ENCODE peak calls at places on chromosomes 16 and 17, in four cellular contexts. E, F, G and P are unnamed samples.

GRCh38 chr16:17403859-17404545 is 66.8 kb downstream of the XYLT1 start:
- DNase-seq in E (no peak), F (no peak), G (no peak), P (no peak)

GRCh38 chr16:64893386-64893785 is 228.5 kb downstream of the CDH11 start:
- DNase-seq in E (no peak), F (no peak), G (peak; percentile 4), P (no peak)

GRCh38 chr16:89913408-89914387 is 5.0 kb upstream of the MC1R start:
- DNase-seq in E (no peak), F (no peak), G (no peak), P (no peak)

GRCh38 chr16:81711609-81712329 is 67.3 kb upstream of the PLCG2 start:
- DNase-seq in E (peak; percentile 57), F (peak; percentile 94), G (peak; percentile 83), P (peak; percentile 91)

GRCh38 chr16:77789085-77789611 is 784 bp downstream of the VAT1L start:
- DNase-seq in E (peak; percentile 44), F (no peak), G (no peak), P (no peak)

GRCh38 chr16:49859139-49859947 is 3.4 kb upstream of the ZNF423 start:
- DNase-seq in E (no peak), F (peak; percentile 64), G (no peak), P (peak; percentile 34)

GRCh38 chr16:14399397-14400284 is 230.4 kb downstream of the PARN start:
- DNase-seq in E (peak; percentile 24), F (peak; percentile 62), G (peak; percentile 67), P (peak; percentile 34)

GRCh38 chr17:30819941-30820705 is 4.4 kb downstream of the CRLF3 start:
- DNase-seq in E (no peak), F (peak; percentile 55), G (no peak), P (peak; percentile 40)

GRCh38 chr17:4587803-4588202 is 3.5 kb downstream of the SMTNL2 start:
- DNase-seq in E (peak; percentile 1), F (no peak), G (no peak), P (no peak)

GRCh38 chr16:85003076-85003475 is 8.3 kb downstream of the ZDHHC7 start:
- DNase-seq in E (no peak), F (no peak), G (no peak), P (no peak)

GRCh38 chr17:42107597-42108576 is 4.6 kb downstream of the DHX58 start:
- DNase-seq in E (peak; percentile 97), F (peak; percentile 35), G (no peak), P (peak; percentile 58)

GRCh38 chr17:77492446-77493237 is 351.9 kb downstream of the SEC14L1 start:
- DNase-seq in E (no peak), F (no peak), G (no peak), P (no peak)

GRCh38 chr17:58403312-58403711 is 14.0 kb downstream of the RNF43 start:
- DNase-seq in E (peak; percentile 49), F (no peak), G (no peak), P (no peak)

GRCh38 chr17:19426631-19427030 is 15.6 kb downstream of the RNF112 start:
- DNase-seq in E (no peak), F (no peak), G (no peak), P (no peak)

GRCh38 chr17:74119960-74120359 is 83.5 kb upstream of the RPL38 start:
- DNase-seq in E (no peak), F (no peak), G (no peak), P (no peak)

GRCh38 chr17:12680407-12680897 is 14.8 kb downstream of the MYOCD start:
- DNase-seq in E (peak; percentile 12), F (no peak), G (no peak), P (no peak)

GRCh38 chr16:69396187-69397061 is 10.6 kb upstream of the TERF2 start:
- DNase-seq in E (peak; percentile 92), F (peak; percentile 98), G (peak; percentile 83), P (peak; percentile 85)

GRCh38 chr17:81591971-81592370 is 39.8 kb upstream of the FAAP100 start:
- DNase-seq in E (no peak), F (no peak), G (no peak), P (no peak)

GRCh38 chr17:27540300-27541105 is 84.3 kb downstream of the KSR1 start:
- DNase-seq in E (no peak), F (peak; percentile 100), G (peak; percentile 23), P (no peak)

GRCh38 chr16:8760021-8760420 is 37.4 kb downstream of the TMEM186 start:
- DNase-seq in E (no peak), F (no peak), G (no peak), P (no peak)

GRCh38 chr17:7356072-7356549 is 1.2 kb downstream of the TMEM95 start:
- DNase-seq in E (peak; percentile 93), F (peak; percentile 74), G (peak; percentile 83), P (peak; percentile 69)

GRCh38 chr17:61276806-61277205 is 122.8 kb upstream of the TBX2 start:
- DNase-seq in E (no peak), F (no peak), G (no peak), P (no peak)

GRCh38 chr16:51524555-51525373 is 373.7 kb upstream of the SALL1 start:
- DNase-seq in E (no peak), F (peak; percentile 49), G (no peak), P (no peak)

GRCh38 chr16:68246671-68247070 is 1.5 kb downstream of the PLA2G15 start:
- DNase-seq in E (no peak), F (no peak), G (no peak), P (no peak)

GRCh38 chr17:70796757-70797156 is 627.4 kb downstream of the KCNJ2 start:
- DNase-seq in E (no peak), F (no peak), G (peak; percentile 7), P (no peak)

GRCh38 chr17:28085766-28086165 is 43.3 kb downstream of the NLK start:
- DNase-seq in E (no peak), F (no peak), G (no peak), P (no peak)

GRCh38 chr16:66551362-66551761 is 1.0 kb upstream of the CKLF start:
- DNase-seq in E (peak; percentile 37), F (peak; percentile 10), G (peak; percentile 37), P (peak; percentile 24)

GRCh38 chr16:57151369-57151768 is 34.5 kb downstream of the PSME3IP1 start:
- DNase-seq in E (no peak), F (no peak), G (no peak), P (no peak)

GRCh38 chr16:49519741-49520140 is 146.1 kb downstream of the C16orf78 start:
- DNase-seq in E (no peak), F (no peak), G (no peak), P (no peak)

GRCh38 chr16:68728558-68728957 is 8.5 kb upstream of the CDH1 start:
- DNase-seq in E (no peak), F (no peak), G (no peak), P (no peak)

GRCh38 chr16:88628512-88628974 is 9.8 kb upstream of the IL17C start:
- DNase-seq in E (peak; percentile 72), F (no peak), G (peak; percentile 9), P (peak; percentile 14)

GRCh38 chr16:57012353-57012752 is 23.0 kb downstream of the NLRC5 start:
- DNase-seq in E (peak; percentile 40), F (no peak), G (no peak), P (no peak)

GRCh38 chr17:74163271-74163821 is 40.1 kb upstream of the RPL38 start:
- DNase-seq in E (peak; percentile 54), F (no peak), G (no peak), P (no peak)

GRCh38 chr17:34519286-34519685 is 60.1 kb upstream of the TMEM132E start:
- DNase-seq in E (peak; percentile 86), F (no peak), G (no peak), P (peak; percentile 2)

GRCh38 chr17:44970136-44970737 is 2.1 kb upstream of the C1QL1 start:
- DNase-seq in E (peak; percentile 81), F (no peak), G (no peak), P (no peak)

GRCh38 chr17:79572136-79572915 is 38.5 kb downstream of the RBFOX3 start:
- DNase-seq in E (peak; percentile 34), F (no peak), G (no peak), P (no peak)

DNA sequence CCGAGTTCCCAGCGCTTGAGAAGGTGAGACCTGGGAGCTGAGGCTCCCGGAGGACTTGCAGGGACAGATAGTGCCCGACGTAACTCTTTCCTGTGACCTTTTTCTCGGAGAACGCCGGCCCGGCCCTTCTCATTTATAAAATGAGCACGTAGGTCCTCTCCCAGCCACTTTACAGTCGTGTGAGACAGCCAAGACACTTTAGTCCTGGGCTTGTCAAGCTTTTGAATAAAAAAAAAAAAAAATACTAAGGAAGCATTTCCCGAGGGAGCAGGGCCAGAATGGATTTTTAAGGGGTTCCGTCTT is 241 bp downstream of the DRC3 start:
- DNase-seq in E (no peak), F (no peak), G (no peak), P (no peak)
- H3K4me3 ChIP-seq in E (peak overlapping the region; percentile 82), F (peak overlapping the region; percentile 75), G (peak overlapping the region; percentile 70), P (peak overlapping the region; percentile 67)

GRCh38 chr17:55284001-55284884 is 19.5 kb downstream of the HLF start:
- DNase-seq in E (no peak), F (no peak), G (no peak), P (no peak)
- TF ChIP-seq CTCF in E (no peak), F (no peak), G (no peak), P (no peak)

GRCh38 chr16:15425861-15426260 is 8.5 kb upstream of the BMERB1 start:
- DNase-seq in E (no peak), F (no peak), G (no peak), P (no peak)

GRCh38 chr16:15422222-15422621 is 12.2 kb upstream of the BMERB1 start:
- DNase-seq in E (no peak), F (no peak), G (no peak), P (no peak)

DNA sequence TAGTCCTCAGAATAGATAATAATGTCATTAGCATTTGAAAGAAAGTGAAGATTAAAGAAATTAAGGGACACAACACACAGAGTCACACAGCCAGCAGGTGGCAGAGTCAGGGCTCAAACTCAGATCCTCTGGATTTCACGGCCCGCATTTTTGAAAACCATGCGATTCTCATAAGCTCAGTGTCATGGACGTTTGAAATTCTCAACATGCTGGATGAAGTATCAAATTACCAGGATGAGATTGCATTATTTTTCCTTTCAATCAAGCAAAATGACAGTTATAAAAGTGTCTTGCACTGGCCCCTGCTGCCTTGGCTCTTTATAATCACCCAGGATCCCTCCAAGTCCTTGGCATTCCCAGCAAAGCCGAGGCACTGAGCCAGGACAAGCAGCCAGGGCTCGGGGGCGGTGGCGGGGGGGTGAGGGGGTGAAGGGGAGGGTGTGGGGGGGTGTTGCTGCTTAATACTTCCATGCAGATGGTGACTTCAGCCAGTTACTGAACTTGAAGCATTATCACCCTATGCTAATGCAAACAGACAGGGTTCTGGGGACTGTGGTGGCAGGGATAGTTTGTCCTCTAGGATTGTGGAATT is 6.6 kb upstream of the BMERB1 start:
- DNase-seq in E (peak; percentile 45), F (peak; percentile 89), G (peak; percentile 68), P (peak; percentile 82)
- H3K4me3 ChIP-seq in E (no peak overlapping the region), F (no peak overlapping the region), G (no peak overlapping the region), P (no peak overlapping the region)

DNA sequence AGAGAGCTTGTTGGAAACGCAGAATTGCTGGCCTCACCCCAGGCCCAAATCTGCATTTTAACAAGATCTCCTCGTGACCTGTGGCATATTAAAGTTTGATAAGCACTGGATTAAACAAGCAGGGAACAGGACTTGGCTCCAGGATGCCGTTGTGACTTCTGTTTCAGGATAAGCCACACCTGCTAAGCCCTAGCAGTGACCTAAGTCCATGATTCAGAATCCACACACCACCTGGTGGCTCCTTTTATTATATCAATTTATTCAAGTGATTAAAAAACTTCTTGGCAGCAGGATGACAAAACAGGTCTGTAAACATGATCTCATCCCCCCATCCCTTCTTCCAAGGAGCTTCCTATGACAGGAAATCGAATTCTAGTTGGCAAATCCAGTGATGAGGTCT is 9.1 kb downstream of the NAGPA start:
- DNase-seq in E (peak; percentile 37), F (peak; percentile 24), G (peak; percentile 82), P (peak; percentile 31)
- TF ChIP-seq CTCF in E (peak; percentile 20), F (no peak), G (peak; percentile 51), P (no peak)